ENCODE peak calls at places on chromosomes 5 and 9, in four cellular contexts. V, I, R and O are unnamed samples.

GRCh38 chr5:1295650-1296037 is 776 bp upstream of the TERT start:
- DNase-seq in I (no peak), R (peak), V (no peak), O (peak)

GRCh38 chr9:69444021-69444420 is 119.0 kb downstream of the ENTREP1 start:
- DNase-seq in V (no peak), R (no peak), I (no peak), O (no peak)

GRCh38 chr5:179288101-179288808 is 57.0 kb downstream of the ADAMTS2 start:
- DNase-seq in V (no peak), R (no peak), I (no peak), O (no peak)

GRCh38 chr5:32753051-32753450 is 41.9 kb downstream of the NPR3 start:
- DNase-seq in V (no peak), I (no peak), R (no peak), O (no peak)

GRCh38 chr9:89312154-89312616 is 1.2 kb downstream of the CKS2 start:
- DNase-seq in R (no peak), V (no peak), I (peak), O (no peak)

GRCh38 chr5:171774418-171774817 is 11.2 kb upstream of the SMIM23 start:
- DNase-seq in I (no peak), R (no peak), V (no peak), O (no peak)

GRCh38 chr9:137724114-137724445 is 105.3 kb downstream of the EHMT1 start:
- DNase-seq in V (no peak), I (peak), R (no peak), O (no peak)

GRCh38 chr5:166441-167372 is 24.6 kb upstream of the LRRC14B start:
- DNase-seq in I (no peak), R (no peak), V (no peak), O (no peak)

GRCh38 chr9:12464910-12465512 is 228.2 kb upstream of the TYRP1 start:
- DNase-seq in V (no peak), R (no peak), I (peak), O (no peak)

GRCh38 chr9:134728021-134728795 is 86.6 kb downstream of the COL5A1 start:
- DNase-seq in I (no peak), V (no peak), R (no peak), O (no peak)

GRCh38 chr9:120395374-120395773 is 184.6 kb downstream of the CDK5RAP2 start:
- DNase-seq in I (no peak), V (no peak), R (no peak), O (no peak)

GRCh38 chr9:87324613-87325194 is 173.0 kb upstream of the DAPK1 start:
- DNase-seq in I (peak), V (no peak), R (no peak), O (no peak)

GRCh38 chr9:136119259-136120118 is 814 bp upstream of the TMEM250 start:
- DNase-seq in R (no peak), V (no peak), I (peak), O (no peak)

GRCh38 chr5:109246395-109246794 is 163.4 kb downstream of the PJA2 start:
- DNase-seq in I (no peak), V (no peak), R (peak), O (no peak)

DNA sequence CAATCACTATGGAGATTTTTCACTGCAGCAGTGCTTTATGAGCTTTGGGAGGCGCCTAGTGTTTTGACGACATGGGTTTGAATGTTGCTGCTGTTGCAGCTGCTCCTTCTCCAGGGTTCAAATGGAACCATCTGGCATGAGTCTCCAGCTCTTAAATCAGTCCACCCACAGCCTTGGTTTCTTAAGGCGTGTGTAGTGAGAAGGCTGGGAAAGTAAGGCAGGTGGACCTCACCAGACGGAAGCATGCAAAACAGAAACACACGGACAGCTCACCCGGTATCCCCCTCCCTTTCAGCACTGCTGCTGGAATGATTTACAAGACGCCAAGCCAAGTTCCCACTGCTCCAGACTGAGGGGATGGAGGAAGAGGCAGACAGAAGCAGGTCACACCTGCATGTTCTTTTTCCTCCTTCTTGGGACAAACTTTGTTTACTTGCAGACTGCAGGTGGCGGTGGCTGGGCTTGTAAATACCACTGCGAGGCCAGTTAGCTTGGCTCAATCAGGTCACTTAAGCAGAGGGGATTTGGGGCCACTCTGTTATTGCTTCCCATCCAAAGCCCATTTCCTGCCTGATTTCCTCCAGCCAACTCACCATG is 47.4 kb downstream of the ADAM19 start:
- DNase-seq in I (peak), V (no peak), R (no peak), O (no peak)
- TF ChIP-seq CTCF in I (no peak), V (no peak), R (no peak), O (no peak)

GRCh38 chr5:11048760-11049159 is 287.7 kb upstream of the DAP start:
- DNase-seq in R (no peak), V (no peak), I (no peak), O (no peak)
- TF ChIP-seq CTCF in R (no peak), V (no peak), I (peak), O (no peak)

GRCh38 chr5:41128291-41128690 is 57.1 kb upstream of the MROH2B start:
- DNase-seq in I (peak), R (no peak), V (no peak), O (no peak)

GRCh38 chr5:41118177-41118576 is 47.0 kb upstream of the MROH2B start:
- DNase-seq in V (no peak), R (no peak), I (no peak), O (no peak)

GRCh38 chr5:41120600-41120999 is 49.5 kb upstream of the MROH2B start:
- DNase-seq in R (no peak), I (no peak), V (no peak), O (no peak)

GRCh38 chr5:41122459-41122858 is 51.3 kb upstream of the MROH2B start:
- DNase-seq in R (no peak), I (no peak), V (no peak), O (no peak)
- TF ChIP-seq CTCF in R (no peak), I (no peak), V (no peak), O (no peak)

DNA sequence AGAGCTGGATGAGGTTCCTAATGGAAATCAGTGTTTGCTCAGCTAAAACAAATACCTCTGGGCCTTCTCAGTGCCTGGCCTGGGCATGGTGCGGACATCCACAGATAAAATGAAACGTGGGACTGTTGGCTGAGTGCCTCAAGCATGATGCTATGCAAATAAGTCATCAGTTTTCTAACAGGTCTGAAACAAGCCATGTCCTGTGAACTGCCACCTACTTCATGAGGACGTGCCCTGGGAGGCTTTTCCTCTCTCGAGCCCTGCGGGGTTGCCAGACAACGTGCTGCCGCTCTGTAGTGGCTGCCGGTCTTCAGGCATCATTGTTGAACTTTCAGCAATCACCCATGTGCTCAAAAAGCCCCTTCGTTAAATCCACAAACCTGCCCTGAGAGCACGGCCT is 240.4 kb upstream of the IRX2 start:
- DNase-seq in V (no peak), I (no peak), R (peak), O (no peak)
- TF ChIP-seq CTCF in V (no peak), I (no peak), R (no peak), O (no peak)